ENCODE peak calls at places on chromosomes 5 and 9, in eight cellular contexts. V is HCT116, U is mesendoderm, I is mesenchymal stem cell, Y is kidney, E is endothelial cell of umbilical vein, L is mammary epithelial cell, K is H9. T is an unnamed sample.

GRCh38 chr5:135930949-135931295 is 23.9 kb downstream of the LECT2 start:
- DNase-seq in Y (no peak), K (peak; percentile 35), V (no peak), I (no peak), L (no peak), U (no peak), E (no peak), T (no peak)

GRCh38 chr9:137407590-137408300 is 15.2 kb downstream of the EXD3 start:
- DNase-seq in E (no peak), I (no peak), Y (peak; percentile 84), K (peak; percentile 35), U (no peak), L (no peak), V (no peak), T (no peak)

GRCh38 chr9:134158753-134159392 is 5.5 kb downstream of the RNU6ATAC start:
- DNase-seq in K (no peak), U (no peak), Y (no peak), L (no peak), E (no peak), I (no peak), V (no peak), T (no peak)

GRCh38 chr5:149151717-149152116 is 10.4 kb downstream of the ABLIM3 start:
- DNase-seq in V (no peak), I (peak; percentile 57), K (no peak), E (peak; percentile 55), U (peak; percentile 38), Y (no peak), L (no peak), T (no peak)

GRCh38 chr9:7315116-7315515 is 484.5 kb downstream of the DMAC1 start:
- DNase-seq in V (no peak), E (no peak), L (no peak), Y (no peak), I (peak; percentile 44), U (no peak), K (no peak), T (no peak)

GRCh38 chr5:56478062-56478461 is 244.9 kb upstream of the ANKRD55 start:
- DNase-seq in E (no peak), V (no peak), K (no peak), L (no peak), I (no peak), Y (no peak), U (no peak), T (no peak)

GRCh38 chr5:151234476-151235238 is 10.8 kb upstream of the CCDC69 start:
- DNase-seq in Y (peak; percentile 82), E (no peak), I (peak; percentile 69), V (no peak), U (no peak), K (no peak), L (peak; percentile 42), T (no peak)

GRCh38 chr5:112795944-112796678 is 58.4 kb downstream of the APC start:
- DNase-seq in V (no peak), Y (no peak), U (peak; percentile 13), I (no peak), L (no peak), K (no peak), E (peak; percentile 60), T (no peak)

GRCh38 chr5:107799306-107799705 is 128.6 kb upstream of the EFNA5 start:
- DNase-seq in L (no peak), K (no peak), V (no peak), Y (no peak), I (no peak), U (no peak), E (no peak), T (no peak)

GRCh38 chr5:163914911-163915310 is 409.5 kb downstream of the MAT2B start:
- DNase-seq in L (no peak), V (no peak), K (peak; percentile 29), I (no peak), E (no peak), Y (no peak), U (peak; percentile 58), T (peak; percentile 23)

GRCh38 chr5:170216262-170216864 is 16.4 kb upstream of the C5orf58 start:
- DNase-seq in E (peak; percentile 73), L (peak; percentile 45), V (peak; percentile 35), I (peak; percentile 68), K (no peak), Y (no peak), U (peak; percentile 75), T (peak; percentile 41)

GRCh38 chr5:100722657-100723056 is 180.4 kb downstream of the ST8SIA4 start:
- DNase-seq in I (no peak), U (peak; percentile 61), Y (no peak), K (no peak), L (no peak), V (no peak), E (no peak), T (no peak)

GRCh38 chr5:116382874-116383266 is 191.8 kb downstream of the SEMA6A start:
- DNase-seq in I (no peak), L (no peak), K (no peak), Y (no peak), E (no peak), U (peak; percentile 29), V (no peak), T (no peak)

GRCh38 chr5:116389601-116390000 is 185.0 kb downstream of the SEMA6A start:
- DNase-seq in Y (no peak), K (no peak), I (no peak), L (no peak), U (no peak), E (no peak), V (no peak), T (no peak)

GRCh38 chr5:116394186-116394867 is 180.3 kb downstream of the SEMA6A start:
- DNase-seq in V (no peak), E (no peak), L (no peak), I (no peak), Y (no peak), U (no peak), K (no peak), T (no peak)

GRCh38 chr5:116387738-116388137 is 186.9 kb downstream of the SEMA6A start:
- DNase-seq in V (no peak), I (no peak), K (no peak), L (no peak), Y (no peak), E (no peak), U (no peak), T (no peak)

GRCh38 chr5:116388564-116389258 is 185.9 kb downstream of the SEMA6A start:
- DNase-seq in L (no peak), K (peak; percentile 68), Y (no peak), E (peak; percentile 81), I (no peak), V (no peak), U (peak; percentile 49), T (no peak)
- H3K9ac ChIP-seq in L (no peak overlapping the region), K (no peak overlapping the region), Y (no peak overlapping the region), E (no peak overlapping the region), I (no peak overlapping the region), V (no peak overlapping the region), U (no peak overlapping the region), T (no peak overlapping the region)

GRCh38 chr5:72141440-72142271 is 34.4 kb downstream of the MAP1B start:
- DNase-seq in K (no peak), V (no peak), I (peak; percentile 92), Y (no peak), E (peak; percentile 89), L (peak; percentile 14), U (no peak), T (no peak)
- H3K27ac ChIP-seq in K (no peak overlapping the region), V (no peak overlapping the region), I (peak overlapping the region; percentile 88), Y (no peak overlapping the region), E (peak overlapping the region; percentile 73), L (no peak overlapping the region), U (no peak overlapping the region), T (peak overlapping the region; percentile 54)

DNA sequence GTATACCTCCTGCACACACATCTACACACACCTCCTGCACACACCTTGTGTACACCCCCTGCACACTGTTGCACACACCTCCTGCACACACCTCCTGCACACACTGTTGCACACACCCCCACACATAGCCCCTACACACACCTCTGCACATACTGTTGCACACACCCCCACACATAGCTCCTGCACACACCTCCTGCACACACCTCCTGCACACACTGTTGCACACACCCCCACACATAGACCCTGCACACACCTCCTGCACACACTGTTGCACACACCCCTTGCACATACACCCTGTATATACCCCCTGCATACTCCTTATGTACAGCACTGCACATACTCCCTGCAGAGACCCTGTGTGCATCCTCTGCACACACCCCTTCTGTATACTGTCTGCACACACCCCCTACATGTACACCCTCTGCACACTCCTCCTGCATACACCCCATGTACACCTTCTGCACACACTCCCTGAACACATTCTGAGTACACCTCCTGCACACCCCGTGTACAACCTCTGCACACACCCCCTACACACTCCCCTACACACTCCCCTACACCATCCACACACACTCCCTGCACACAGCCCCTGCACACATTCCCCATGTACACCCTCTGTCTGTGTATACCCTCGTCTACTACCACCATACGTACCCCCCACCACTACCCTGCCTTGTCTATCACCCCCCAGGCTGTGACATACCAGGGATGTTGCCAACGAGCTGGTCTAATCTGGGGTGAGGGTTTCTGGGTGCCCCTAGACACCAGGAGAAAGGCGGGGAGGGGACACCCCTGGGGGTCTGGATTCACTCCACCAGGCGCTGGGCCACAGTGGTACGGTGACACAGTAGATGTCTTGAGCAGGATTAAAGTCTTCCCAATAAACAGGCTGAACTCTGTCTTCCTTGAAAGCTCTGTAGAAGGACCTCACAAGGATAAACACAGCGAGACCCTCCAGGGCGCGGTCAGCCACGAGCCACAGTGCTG is 1.1 kb upstream of the CEP72 start:
- DNase-seq in K (no peak), L (no peak), U (no peak), E (no peak), I (no peak), V (no peak), Y (no peak), T (no peak)
- H3K9ac ChIP-seq in K (no peak overlapping the region), L (no peak overlapping the region), U (peak overlapping the region; percentile 75), E (peak overlapping the region; percentile 29), I (peak overlapping the region; percentile 67), V (peak overlapping the region; percentile 79), Y (no peak overlapping the region), T (no peak overlapping the region)

GRCh38 chr9:76893395-76893932 is 12.4 kb downstream of the PRUNE2 start:
- DNase-seq in U (no peak), Y (no peak), K (no peak), L (no peak), V (no peak), E (no peak), I (no peak), T (no peak)

GRCh38 chr9:76894198-76894597 is 11.7 kb downstream of the PRUNE2 start:
- DNase-seq in L (no peak), U (no peak), Y (no peak), K (no peak), I (no peak), E (no peak), V (no peak), T (no peak)

GRCh38 chr9:76887951-76888350 is 18.0 kb downstream of the PRUNE2 start:
- DNase-seq in E (no peak), U (no peak), V (no peak), L (no peak), I (no peak), Y (no peak), K (peak; percentile 60), T (no peak)

GRCh38 chr9:76891874-76892273 is 14.0 kb downstream of the PRUNE2 start:
- DNase-seq in Y (no peak), I (no peak), U (no peak), L (no peak), V (no peak), E (no peak), K (no peak), T (no peak)

DNA sequence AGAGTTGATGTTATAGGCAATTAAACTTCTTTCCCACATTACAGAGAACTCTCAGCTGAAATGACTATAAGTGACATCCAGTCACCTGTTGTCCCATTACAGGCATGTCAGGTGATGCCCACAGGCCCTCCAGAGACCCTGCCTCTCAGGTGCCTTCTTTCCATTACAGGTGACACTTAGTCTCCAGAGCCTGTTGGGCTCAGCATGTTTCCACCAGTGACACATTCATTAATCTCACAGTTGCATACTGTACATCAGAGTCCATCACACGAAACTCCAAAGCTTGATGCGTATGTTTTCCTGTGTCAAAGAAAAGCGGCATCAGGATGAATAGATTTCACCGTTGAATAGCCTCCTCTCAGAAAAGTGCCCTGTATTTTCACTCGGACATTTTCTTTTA is 14.6 kb downstream of the PRUNE2 start:
- DNase-seq in Y (no peak), U (no peak), I (no peak), V (no peak), E (no peak), L (no peak), K (no peak), T (no peak)
- H3K27ac ChIP-seq in Y (no peak overlapping the region), U (no peak overlapping the region), I (no peak overlapping the region), V (no peak overlapping the region), E (no peak overlapping the region), L (no peak overlapping the region), K (no peak overlapping the region), T (no peak overlapping the region)

T was measured in trophoblast cell.